ENCODE peak calls at places on chromosomes 12 and 14, in nine cellular contexts. One of them, this sample, is unnamed.
A peak's percentile ranks its signal among the peaks of the same experiment; 100 is the strongest.

GRCh38 chr12:124487065-124487833 is 80.2 kb downstream of the NCOR2 start:
- DNase-seq in stimulated activated CD4-positive, alpha-beta T cell treated with anti-CD3 and anti-CD28 coated beads, TNF-alpha, amount 100 ng/mL, for 4 hours: no peak
- DNase-seq in IMR-90: no peak
- DNase-seq in mesothelial cell of epicardium: no peak
- DNase-seq in MV-4-11: no peak
- DNase-seq in esophagus squamous epithelium: no peak
- DNase-seq in islet precursor cell: no peak
- DNase-seq in fibroblast of lung: no peak
- DNase-seq in glomerular endothelial cell: no peak
- DNase-seq in this sample: no peak

GRCh38 chr12:100574262-100575074 is 984 bp downstream of the GAS2L3 start:
- DNase-seq in fibroblast of lung: peak; percentile 19
- DNase-seq in MV-4-11: no peak
- DNase-seq in islet precursor cell: peak; percentile 70
- DNase-seq in glomerular endothelial cell: no peak
- DNase-seq in IMR-90: no peak
- DNase-seq in mesothelial cell of epicardium: no peak
- DNase-seq in stimulated activated CD4-positive, alpha-beta T cell treated with anti-CD3 and anti-CD28 coated beads, TNF-alpha, amount 100 ng/mL, for 4 hours: no peak
- DNase-seq in esophagus squamous epithelium: no peak
- DNase-seq in this sample: peak; percentile 8

GRCh38 chr12:105271364-105271763 is 35.4 kb upstream of the APPL2 start:
- DNase-seq in IMR-90: no peak
- DNase-seq in stimulated activated CD4-positive, alpha-beta T cell treated with anti-CD3 and anti-CD28 coated beads, TNF-alpha, amount 100 ng/mL, for 4 hours: no peak
- DNase-seq in glomerular endothelial cell: no peak
- DNase-seq in esophagus squamous epithelium: no peak
- DNase-seq in MV-4-11: no peak
- DNase-seq in islet precursor cell: no peak
- DNase-seq in fibroblast of lung: no peak
- DNase-seq in mesothelial cell of epicardium: no peak
- DNase-seq in this sample: no peak

GRCh38 chr14:52023518-52023917 is 34.2 kb downstream of the RTRAF start:
- DNase-seq in esophagus squamous epithelium: no peak
- DNase-seq in glomerular endothelial cell: no peak
- DNase-seq in stimulated activated CD4-positive, alpha-beta T cell treated with anti-CD3 and anti-CD28 coated beads, TNF-alpha, amount 100 ng/mL, for 4 hours: no peak
- DNase-seq in mesothelial cell of epicardium: no peak
- DNase-seq in islet precursor cell: no peak
- DNase-seq in fibroblast of lung: peak; percentile 86
- DNase-seq in IMR-90: peak; percentile 87
- DNase-seq in MV-4-11: no peak
- DNase-seq in this sample: peak; percentile 73

GRCh38 chr12:44462729-44463128 is 413.4 kb downstream of the NELL2 start:
- DNase-seq in esophagus squamous epithelium: no peak
- DNase-seq in MV-4-11: no peak
- DNase-seq in fibroblast of lung: no peak
- DNase-seq in IMR-90: no peak
- DNase-seq in stimulated activated CD4-positive, alpha-beta T cell treated with anti-CD3 and anti-CD28 coated beads, TNF-alpha, amount 100 ng/mL, for 4 hours: no peak
- DNase-seq in mesothelial cell of epicardium: no peak
- DNase-seq in islet precursor cell: no peak
- DNase-seq in glomerular endothelial cell: no peak
- DNase-seq in this sample: no peak

GRCh38 chr12:51833446-51834227 is 14.9 kb downstream of the FIGNL2 start:
- DNase-seq in MV-4-11: no peak
- DNase-seq in islet precursor cell: no peak
- DNase-seq in fibroblast of lung: no peak
- DNase-seq in mesothelial cell of epicardium: no peak
- DNase-seq in glomerular endothelial cell: no peak
- DNase-seq in IMR-90: no peak
- DNase-seq in esophagus squamous epithelium: no peak
- DNase-seq in stimulated activated CD4-positive, alpha-beta T cell treated with anti-CD3 and anti-CD28 coated beads, TNF-alpha, amount 100 ng/mL, for 4 hours: no peak
- DNase-seq in this sample: no peak

GRCh38 chr12:53078425-53079225 is 565 bp downstream of the SPRYD3 start:
- DNase-seq in MV-4-11: no peak
- DNase-seq in islet precursor cell: no peak
- DNase-seq in glomerular endothelial cell: no peak
- DNase-seq in mesothelial cell of epicardium: no peak
- DNase-seq in stimulated activated CD4-positive, alpha-beta T cell treated with anti-CD3 and anti-CD28 coated beads, TNF-alpha, amount 100 ng/mL, for 4 hours: no peak
- DNase-seq in fibroblast of lung: no peak
- DNase-seq in esophagus squamous epithelium: no peak
- DNase-seq in IMR-90: peak; percentile 29
- DNase-seq in this sample: no peak

GRCh38 chr14:45199246-45199645 is 53.8 kb downstream of the MIS18BP1 start:
- DNase-seq in MV-4-11: no peak
- DNase-seq in stimulated activated CD4-positive, alpha-beta T cell treated with anti-CD3 and anti-CD28 coated beads, TNF-alpha, amount 100 ng/mL, for 4 hours: no peak
- DNase-seq in mesothelial cell of epicardium: no peak
- DNase-seq in fibroblast of lung: peak; percentile 26
- DNase-seq in islet precursor cell: no peak
- DNase-seq in glomerular endothelial cell: no peak
- DNase-seq in esophagus squamous epithelium: no peak
- DNase-seq in IMR-90: peak; percentile 79
- DNase-seq in this sample: peak; percentile 48

GRCh38 chr12:53995311-53996187 is 4.4 kb upstream of the HOXC9 start:
- DNase-seq in fibroblast of lung: no peak
- DNase-seq in MV-4-11: peak; percentile 21
- DNase-seq in esophagus squamous epithelium: no peak
- DNase-seq in IMR-90: no peak
- DNase-seq in stimulated activated CD4-positive, alpha-beta T cell treated with anti-CD3 and anti-CD28 coated beads, TNF-alpha, amount 100 ng/mL, for 4 hours: no peak
- DNase-seq in glomerular endothelial cell: no peak
- DNase-seq in islet precursor cell: peak; percentile 80
- DNase-seq in mesothelial cell of epicardium: no peak
- DNase-seq in this sample: no peak

GRCh38 chr12:4245446-4245845 is 28.1 kb upstream of the CCND2 start:
- DNase-seq in islet precursor cell: peak; percentile 24
- DNase-seq in IMR-90: no peak
- DNase-seq in stimulated activated CD4-positive, alpha-beta T cell treated with anti-CD3 and anti-CD28 coated beads, TNF-alpha, amount 100 ng/mL, for 4 hours: no peak
- DNase-seq in MV-4-11: no peak
- DNase-seq in mesothelial cell of epicardium: no peak
- DNase-seq in fibroblast of lung: no peak
- DNase-seq in glomerular endothelial cell: no peak
- DNase-seq in esophagus squamous epithelium: no peak
- DNase-seq in this sample: no peak

GRCh38 chr12:45762185-45763110 is 32.9 kb downstream of the ARID2 start:
- DNase-seq in mesothelial cell of epicardium: no peak
- DNase-seq in IMR-90: peak; percentile 78
- DNase-seq in MV-4-11: peak; percentile 30
- DNase-seq in glomerular endothelial cell: peak; percentile 45
- DNase-seq in islet precursor cell: no peak
- DNase-seq in fibroblast of lung: peak; percentile 80
- DNase-seq in stimulated activated CD4-positive, alpha-beta T cell treated with anti-CD3 and anti-CD28 coated beads, TNF-alpha, amount 100 ng/mL, for 4 hours: no peak
- DNase-seq in esophagus squamous epithelium: no peak
- DNase-seq in this sample: peak; percentile 46

GRCh38 chr12:108551556-108551955 is 9.4 kb downstream of the SART3 start:
- DNase-seq in IMR-90: peak; percentile 65
- DNase-seq in esophagus squamous epithelium: no peak
- DNase-seq in islet precursor cell: no peak
- DNase-seq in stimulated activated CD4-positive, alpha-beta T cell treated with anti-CD3 and anti-CD28 coated beads, TNF-alpha, amount 100 ng/mL, for 4 hours: no peak
- DNase-seq in glomerular endothelial cell: no peak
- DNase-seq in mesothelial cell of epicardium: no peak
- DNase-seq in MV-4-11: peak; percentile 71
- DNase-seq in fibroblast of lung: peak; percentile 58
- DNase-seq in this sample: peak; percentile 74

GRCh38 chr14:32078794-32079663 is 1.9 kb downstream of the ARHGAP5 start:
- DNase-seq in fibroblast of lung: peak; percentile 22
- DNase-seq in islet precursor cell: peak; percentile 56
- DNase-seq in IMR-90: peak; percentile 31
- DNase-seq in esophagus squamous epithelium: no peak
- DNase-seq in stimulated activated CD4-positive, alpha-beta T cell treated with anti-CD3 and anti-CD28 coated beads, TNF-alpha, amount 100 ng/mL, for 4 hours: no peak
- DNase-seq in MV-4-11: no peak
- DNase-seq in glomerular endothelial cell: no peak
- DNase-seq in mesothelial cell of epicardium: no peak
- DNase-seq in this sample: no peak

GRCh38 chr12:123908884-123909807 is 63.5 kb downstream of the CCDC92 start:
- DNase-seq in mesothelial cell of epicardium: no peak
- DNase-seq in esophagus squamous epithelium: no peak
- DNase-seq in glomerular endothelial cell: no peak
- DNase-seq in stimulated activated CD4-positive, alpha-beta T cell treated with anti-CD3 and anti-CD28 coated beads, TNF-alpha, amount 100 ng/mL, for 4 hours: no peak
- DNase-seq in fibroblast of lung: no peak
- DNase-seq in MV-4-11: no peak
- DNase-seq in IMR-90: no peak
- DNase-seq in islet precursor cell: no peak
- DNase-seq in this sample: no peak

GRCh38 chr12:108696111-108696995 is 35.0 kb downstream of the CORO1C start:
- DNase-seq in IMR-90: peak; percentile 100
- DNase-seq in islet precursor cell: no peak
- DNase-seq in glomerular endothelial cell: no peak
- DNase-seq in fibroblast of lung: peak; percentile 99
- DNase-seq in esophagus squamous epithelium: no peak
- DNase-seq in MV-4-11: peak; percentile 64
- DNase-seq in stimulated activated CD4-positive, alpha-beta T cell treated with anti-CD3 and anti-CD28 coated beads, TNF-alpha, amount 100 ng/mL, for 4 hours: no peak
- DNase-seq in mesothelial cell of epicardium: no peak
- DNase-seq in this sample: peak; percentile 86

GRCh38 chr12:57630891-57631433 is 2.0 kb downstream of the B4GALNT1 start:
- DNase-seq in IMR-90: no peak
- DNase-seq in fibroblast of lung: no peak
- DNase-seq in islet precursor cell: no peak
- DNase-seq in mesothelial cell of epicardium: no peak
- DNase-seq in esophagus squamous epithelium: no peak
- DNase-seq in glomerular endothelial cell: no peak
- DNase-seq in MV-4-11: no peak
- DNase-seq in stimulated activated CD4-positive, alpha-beta T cell treated with anti-CD3 and anti-CD28 coated beads, TNF-alpha, amount 100 ng/mL, for 4 hours: no peak
- DNase-seq in this sample: no peak

GRCh38 chr14:104532191-104532555 is 47.4 kb upstream of the C14orf180 start:
- DNase-seq in IMR-90: no peak
- DNase-seq in MV-4-11: no peak
- DNase-seq in glomerular endothelial cell: no peak
- DNase-seq in esophagus squamous epithelium: no peak
- DNase-seq in stimulated activated CD4-positive, alpha-beta T cell treated with anti-CD3 and anti-CD28 coated beads, TNF-alpha, amount 100 ng/mL, for 4 hours: no peak
- DNase-seq in mesothelial cell of epicardium: no peak
- DNase-seq in islet precursor cell: no peak
- DNase-seq in fibroblast of lung: no peak
- DNase-seq in this sample: no peak

GRCh38 chr12:75816892-75817291 is 214.7 kb downstream of the PHLDA1 start:
- DNase-seq in stimulated activated CD4-positive, alpha-beta T cell treated with anti-CD3 and anti-CD28 coated beads, TNF-alpha, amount 100 ng/mL, for 4 hours: no peak
- DNase-seq in IMR-90: peak; percentile 79
- DNase-seq in glomerular endothelial cell: peak; percentile 29
- DNase-seq in MV-4-11: peak; percentile 53
- DNase-seq in islet precursor cell: no peak
- DNase-seq in esophagus squamous epithelium: no peak
- DNase-seq in mesothelial cell of epicardium: no peak
- DNase-seq in fibroblast of lung: peak; percentile 75
- DNase-seq in this sample: peak; percentile 84

GRCh38 chr12:153080-153746 is 60.7 kb downstream of the SLC6A12 start:
- DNase-seq in fibroblast of lung: peak; percentile 25
- DNase-seq in MV-4-11: peak; percentile 74
- DNase-seq in stimulated activated CD4-positive, alpha-beta T cell treated with anti-CD3 and anti-CD28 coated beads, TNF-alpha, amount 100 ng/mL, for 4 hours: peak; percentile 25
- DNase-seq in IMR-90: peak; percentile 54
- DNase-seq in esophagus squamous epithelium: no peak
- DNase-seq in islet precursor cell: peak; percentile 95
- DNase-seq in glomerular endothelial cell: no peak
- DNase-seq in mesothelial cell of epicardium: peak; percentile 59
- DNase-seq in this sample: no peak

GRCh38 chr12:726281-727140 is 25.9 kb upstream of the WNK1 start:
- DNase-seq in fibroblast of lung: peak; percentile 28
- DNase-seq in mesothelial cell of epicardium: no peak
- DNase-seq in esophagus squamous epithelium: no peak
- DNase-seq in islet precursor cell: no peak
- DNase-seq in glomerular endothelial cell: no peak
- DNase-seq in stimulated activated CD4-positive, alpha-beta T cell treated with anti-CD3 and anti-CD28 coated beads, TNF-alpha, amount 100 ng/mL, for 4 hours: no peak
- DNase-seq in IMR-90: peak; percentile 39
- DNase-seq in MV-4-11: peak; percentile 64
- DNase-seq in this sample: no peak

GRCh38 chr12:40792792-40793386 is 100.7 kb downstream of the CNTN1 start:
- DNase-seq in IMR-90: no peak
- DNase-seq in glomerular endothelial cell: no peak
- DNase-seq in MV-4-11: no peak
- DNase-seq in islet precursor cell: no peak
- DNase-seq in stimulated activated CD4-positive, alpha-beta T cell treated with anti-CD3 and anti-CD28 coated beads, TNF-alpha, amount 100 ng/mL, for 4 hours: no peak
- DNase-seq in esophagus squamous epithelium: no peak
- DNase-seq in fibroblast of lung: no peak
- DNase-seq in mesothelial cell of epicardium: no peak
- DNase-seq in this sample: no peak

GRCh38 chr12:15592934-15593333 is 196.3 kb downstream of the EPS8 start:
- DNase-seq in islet precursor cell: no peak
- DNase-seq in esophagus squamous epithelium: no peak
- DNase-seq in stimulated activated CD4-positive, alpha-beta T cell treated with anti-CD3 and anti-CD28 coated beads, TNF-alpha, amount 100 ng/mL, for 4 hours: no peak
- DNase-seq in MV-4-11: no peak
- DNase-seq in mesothelial cell of epicardium: no peak
- DNase-seq in glomerular endothelial cell: no peak
- DNase-seq in fibroblast of lung: peak; percentile 31
- DNase-seq in IMR-90: no peak
- DNase-seq in this sample: no peak

GRCh38 chr14:61421212-61421923 is 100.0 kb downstream of the PRKCH start:
- DNase-seq in MV-4-11: no peak
- DNase-seq in IMR-90: no peak
- DNase-seq in esophagus squamous epithelium: no peak
- DNase-seq in mesothelial cell of epicardium: no peak
- DNase-seq in islet precursor cell: no peak
- DNase-seq in glomerular endothelial cell: no peak
- DNase-seq in stimulated activated CD4-positive, alpha-beta T cell treated with anti-CD3 and anti-CD28 coated beads, TNF-alpha, amount 100 ng/mL, for 4 hours: no peak
- DNase-seq in fibroblast of lung: peak; percentile 15
- DNase-seq in this sample: no peak

GRCh38 chr12:117501066-117501465 is 139.6 kb upstream of the NOS1 start:
- DNase-seq in IMR-90: no peak
- DNase-seq in mesothelial cell of epicardium: no peak
- DNase-seq in islet precursor cell: no peak
- DNase-seq in glomerular endothelial cell: no peak
- DNase-seq in esophagus squamous epithelium: no peak
- DNase-seq in stimulated activated CD4-positive, alpha-beta T cell treated with anti-CD3 and anti-CD28 coated beads, TNF-alpha, amount 100 ng/mL, for 4 hours: no peak
- DNase-seq in fibroblast of lung: no peak
- DNase-seq in MV-4-11: no peak
- DNase-seq in this sample: no peak

GRCh38 chr12:51531982-51532497 is 59.0 kb upstream of the SCN8A start:
- DNase-seq in esophagus squamous epithelium: no peak
- DNase-seq in glomerular endothelial cell: peak; percentile 33
- DNase-seq in islet precursor cell: peak; percentile 96
- DNase-seq in IMR-90: peak; percentile 76
- DNase-seq in fibroblast of lung: peak; percentile 76
- DNase-seq in stimulated activated CD4-positive, alpha-beta T cell treated with anti-CD3 and anti-CD28 coated beads, TNF-alpha, amount 100 ng/mL, for 4 hours: peak; percentile 46
- DNase-seq in mesothelial cell of epicardium: peak; percentile 42
- DNase-seq in MV-4-11: peak; percentile 56
- DNase-seq in this sample: peak; percentile 63

GRCh38 chr12:89353188-89353822 is 1.0 kb upstream of the DUSP6 start:
- DNase-seq in glomerular endothelial cell: no peak
- DNase-seq in stimulated activated CD4-positive, alpha-beta T cell treated with anti-CD3 and anti-CD28 coated beads, TNF-alpha, amount 100 ng/mL, for 4 hours: no peak
- DNase-seq in fibroblast of lung: peak; percentile 64
- DNase-seq in esophagus squamous epithelium: no peak
- DNase-seq in MV-4-11: peak; percentile 28
- DNase-seq in islet precursor cell: peak; percentile 96
- DNase-seq in mesothelial cell of epicardium: peak; percentile 58
- DNase-seq in IMR-90: peak; percentile 62
- DNase-seq in this sample: peak; percentile 70

GRCh38 chr12:12839886-12840285 is 26.7 kb downstream of the DDX47 start:
- DNase-seq in glomerular endothelial cell: peak; percentile 65
- DNase-seq in stimulated activated CD4-positive, alpha-beta T cell treated with anti-CD3 and anti-CD28 coated beads, TNF-alpha, amount 100 ng/mL, for 4 hours: no peak
- DNase-seq in MV-4-11: no peak
- DNase-seq in islet precursor cell: peak; percentile 84
- DNase-seq in fibroblast of lung: peak; percentile 76
- DNase-seq in mesothelial cell of epicardium: no peak
- DNase-seq in esophagus squamous epithelium: no peak
- DNase-seq in IMR-90: peak; percentile 87
- DNase-seq in this sample: peak; percentile 84

GRCh38 chr14:49783394-49784010 is 15.5 kb downstream of the KLHDC2 start:
- DNase-seq in IMR-90: no peak
- DNase-seq in mesothelial cell of epicardium: no peak
- DNase-seq in esophagus squamous epithelium: no peak
- DNase-seq in islet precursor cell: no peak
- DNase-seq in stimulated activated CD4-positive, alpha-beta T cell treated with anti-CD3 and anti-CD28 coated beads, TNF-alpha, amount 100 ng/mL, for 4 hours: no peak
- DNase-seq in glomerular endothelial cell: no peak
- DNase-seq in fibroblast of lung: no peak
- DNase-seq in MV-4-11: no peak
- DNase-seq in this sample: no peak

This sample was measured in fibroblast of gingiva.